ENCODE peak calls at places on chromosomes 6 and 20, in six cellular contexts. One of them, this sample, is unnamed.

GRCh38 chr20:62195072-62195400 is 12.2 kb downstream of the MTG2 start:
- DNase-seq in nephron progenitor cell: no peak
- DNase-seq in astrocyte of the spinal cord: no peak
- DNase-seq in cardiac muscle cell: no peak
- DNase-seq in heart left ventricle: peak
- DNase-seq in CD8-positive, alpha-beta T cell: no peak
- DNase-seq in this sample: no peak

GRCh38 chr6:158131926-158132325 is 36.1 kb downstream of the SERAC1 start:
- DNase-seq in heart left ventricle: no peak
- DNase-seq in CD8-positive, alpha-beta T cell: no peak
- DNase-seq in astrocyte of the spinal cord: no peak
- DNase-seq in cardiac muscle cell: peak
- DNase-seq in nephron progenitor cell: no peak
- DNase-seq in this sample: peak

GRCh38 chr6:82909551-82909950 is 156.1 kb downstream of the UBE3D start:
- DNase-seq in cardiac muscle cell: no peak
- DNase-seq in heart left ventricle: no peak
- DNase-seq in nephron progenitor cell: no peak
- DNase-seq in CD8-positive, alpha-beta T cell: no peak
- DNase-seq in astrocyte of the spinal cord: peak
- DNase-seq in this sample: no peak

GRCh38 chr6:53982361-53983050 is 128.7 kb upstream of the MLIP start:
- DNase-seq in heart left ventricle: no peak
- DNase-seq in nephron progenitor cell: no peak
- DNase-seq in CD8-positive, alpha-beta T cell: no peak
- DNase-seq in cardiac muscle cell: no peak
- DNase-seq in astrocyte of the spinal cord: peak
- DNase-seq in this sample: no peak

GRCh38 chr20:63962426-63963347 is 6.5 kb upstream of the UCKL1 start:
- DNase-seq in heart left ventricle: peak
- DNase-seq in cardiac muscle cell: no peak
- DNase-seq in astrocyte of the spinal cord: no peak
- DNase-seq in CD8-positive, alpha-beta T cell: no peak
- DNase-seq in nephron progenitor cell: no peak
- DNase-seq in this sample: no peak

GRCh38 chr6:108115598-108116058 is 41.1 kb upstream of the OSTM1 start:
- DNase-seq in cardiac muscle cell: peak
- DNase-seq in CD8-positive, alpha-beta T cell: no peak
- DNase-seq in astrocyte of the spinal cord: no peak
- DNase-seq in heart left ventricle: no peak
- DNase-seq in nephron progenitor cell: peak
- DNase-seq in this sample: peak

GRCh38 chr6:12222405-12223366 is 67.5 kb upstream of the EDN1 start:
- DNase-seq in astrocyte of the spinal cord: no peak
- DNase-seq in cardiac muscle cell: no peak
- DNase-seq in heart left ventricle: no peak
- DNase-seq in CD8-positive, alpha-beta T cell: no peak
- DNase-seq in nephron progenitor cell: no peak
- DNase-seq in this sample: no peak

GRCh38 chr6:30685977-30686907 is at the start of gene PPP1R18:
- DNase-seq in cardiac muscle cell: peak
- DNase-seq in heart left ventricle: peak
- DNase-seq in astrocyte of the spinal cord: no peak
- DNase-seq in nephron progenitor cell: peak
- DNase-seq in CD8-positive, alpha-beta T cell: peak
- DNase-seq in this sample: peak

GRCh38 chr20:11020712-11021111 is 346.9 kb upstream of the JAG1 start:
- DNase-seq in nephron progenitor cell: no peak
- DNase-seq in astrocyte of the spinal cord: no peak
- DNase-seq in cardiac muscle cell: no peak
- DNase-seq in heart left ventricle: no peak
- DNase-seq in CD8-positive, alpha-beta T cell: no peak
- DNase-seq in this sample: no peak

GRCh38 chr6:27145731-27146455 is 101.6 kb upstream of the PRSS16 start:
- DNase-seq in astrocyte of the spinal cord: peak
- DNase-seq in heart left ventricle: peak
- DNase-seq in nephron progenitor cell: peak
- DNase-seq in cardiac muscle cell: peak
- DNase-seq in CD8-positive, alpha-beta T cell: peak
- DNase-seq in this sample: peak

GRCh38 chr6:106089981-106090380 is 3.8 kb downstream of the PRDM1 start:
- DNase-seq in heart left ventricle: no peak
- DNase-seq in nephron progenitor cell: no peak
- DNase-seq in CD8-positive, alpha-beta T cell: no peak
- DNase-seq in cardiac muscle cell: no peak
- DNase-seq in astrocyte of the spinal cord: peak
- DNase-seq in this sample: no peak

GRCh38 chr6:1335367-1336037 is 23.6 kb downstream of the FOXQ1 start:
- DNase-seq in heart left ventricle: peak
- DNase-seq in astrocyte of the spinal cord: peak
- DNase-seq in cardiac muscle cell: no peak
- DNase-seq in nephron progenitor cell: no peak
- DNase-seq in CD8-positive, alpha-beta T cell: no peak
- DNase-seq in this sample: peak

GRCh38 chr6:110548124-110548847 is 71.9 kb upstream of the SLC22A16 start:
- DNase-seq in astrocyte of the spinal cord: no peak
- DNase-seq in heart left ventricle: no peak
- DNase-seq in nephron progenitor cell: no peak
- DNase-seq in cardiac muscle cell: peak
- DNase-seq in CD8-positive, alpha-beta T cell: no peak
- DNase-seq in this sample: no peak

GRCh38 chr20:63934271-63935068 is 21.7 kb downstream of the UCKL1 start:
- DNase-seq in nephron progenitor cell: peak
- DNase-seq in heart left ventricle: no peak
- DNase-seq in CD8-positive, alpha-beta T cell: no peak
- DNase-seq in astrocyte of the spinal cord: no peak
- DNase-seq in cardiac muscle cell: peak
- DNase-seq in this sample: peak

GRCh38 chr20:58483470-58483869 is 31.7 kb downstream of the APCDD1L start:
- DNase-seq in astrocyte of the spinal cord: no peak
- DNase-seq in heart left ventricle: no peak
- DNase-seq in nephron progenitor cell: no peak
- DNase-seq in CD8-positive, alpha-beta T cell: no peak
- DNase-seq in cardiac muscle cell: no peak
- DNase-seq in this sample: no peak

GRCh38 chr6:28303570-28303969 is 22.2 kb downstream of the PGBD1 start:
- DNase-seq in heart left ventricle: no peak
- DNase-seq in CD8-positive, alpha-beta T cell: no peak
- DNase-seq in nephron progenitor cell: no peak
- DNase-seq in cardiac muscle cell: no peak
- DNase-seq in astrocyte of the spinal cord: no peak
- DNase-seq in this sample: no peak
- TF ChIP-seq CTCF in heart left ventricle: no peak
- TF ChIP-seq CTCF in CD8-positive, alpha-beta T cell: no peak
- TF ChIP-seq CTCF in nephron progenitor cell: no peak
- TF ChIP-seq CTCF in cardiac muscle cell: no peak
- TF ChIP-seq CTCF in astrocyte of the spinal cord: no peak
- TF ChIP-seq CTCF in this sample: no peak

DNA sequence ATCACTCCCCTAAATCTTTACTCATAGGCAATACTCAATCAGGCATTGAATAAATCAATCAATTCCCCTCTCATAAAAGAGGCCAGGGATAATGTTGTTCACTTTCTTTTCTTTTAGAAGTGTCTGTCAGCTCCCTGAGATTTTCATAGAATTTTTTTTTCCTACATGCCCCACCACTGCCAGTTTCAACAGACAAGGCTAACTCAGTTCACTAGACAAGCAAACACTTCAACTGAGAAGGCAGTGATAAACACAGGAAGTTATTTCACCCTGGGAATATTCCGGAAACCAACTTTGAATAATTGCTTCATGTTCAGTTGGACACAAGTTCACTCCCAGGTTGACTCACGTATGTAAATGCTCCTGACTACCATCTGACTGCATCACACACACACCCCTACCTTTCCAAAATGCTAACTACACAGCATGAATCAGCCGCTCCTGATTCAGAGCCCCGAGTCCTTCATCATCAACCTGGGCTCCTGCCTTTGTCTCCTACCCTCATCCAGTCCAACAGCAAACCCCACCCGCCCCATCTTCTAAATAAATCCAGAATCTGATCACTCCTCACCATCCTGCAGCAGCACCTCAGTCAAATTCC is 143.9 kb downstream of the BCAS1 start:
- DNase-seq in heart left ventricle: no peak
- DNase-seq in nephron progenitor cell: no peak
- DNase-seq in cardiac muscle cell: no peak
- DNase-seq in CD8-positive, alpha-beta T cell: no peak
- DNase-seq in astrocyte of the spinal cord: peak
- DNase-seq in this sample: no peak
- TF ChIP-seq CTCF in heart left ventricle: no peak
- TF ChIP-seq CTCF in nephron progenitor cell: no peak
- TF ChIP-seq CTCF in cardiac muscle cell: no peak
- TF ChIP-seq CTCF in CD8-positive, alpha-beta T cell: no peak
- TF ChIP-seq CTCF in astrocyte of the spinal cord: no peak
- TF ChIP-seq CTCF in this sample: no peak

GRCh38 chr20:44609511-44610312 is 27.3 kb downstream of the PKIG start:
- DNase-seq in astrocyte of the spinal cord: peak
- DNase-seq in CD8-positive, alpha-beta T cell: peak
- DNase-seq in cardiac muscle cell: peak
- DNase-seq in heart left ventricle: peak
- DNase-seq in nephron progenitor cell: peak
- DNase-seq in this sample: peak

GRCh38 chr20:44609006-44609510 is 26.7 kb downstream of the PKIG start:
- DNase-seq in cardiac muscle cell: no peak
- DNase-seq in astrocyte of the spinal cord: no peak
- DNase-seq in nephron progenitor cell: no peak
- DNase-seq in heart left ventricle: no peak
- DNase-seq in CD8-positive, alpha-beta T cell: no peak
- DNase-seq in this sample: no peak

GRCh38 chr20:44603327-44603726 is 20.9 kb downstream of the PKIG start:
- DNase-seq in heart left ventricle: no peak
- DNase-seq in CD8-positive, alpha-beta T cell: no peak
- DNase-seq in nephron progenitor cell: no peak
- DNase-seq in cardiac muscle cell: no peak
- DNase-seq in astrocyte of the spinal cord: no peak
- DNase-seq in this sample: no peak

GRCh38 chr20:44610313-44610965 is 28.1 kb downstream of the PKIG start:
- DNase-seq in astrocyte of the spinal cord: no peak
- DNase-seq in cardiac muscle cell: no peak
- DNase-seq in CD8-positive, alpha-beta T cell: peak
- DNase-seq in heart left ventricle: no peak
- DNase-seq in nephron progenitor cell: no peak
- DNase-seq in this sample: no peak

GRCh38 chr20:44606725-44607441 is 24.5 kb downstream of the PKIG start:
- DNase-seq in nephron progenitor cell: no peak
- DNase-seq in cardiac muscle cell: no peak
- DNase-seq in CD8-positive, alpha-beta T cell: no peak
- DNase-seq in heart left ventricle: no peak
- DNase-seq in astrocyte of the spinal cord: no peak
- DNase-seq in this sample: no peak
- TF ChIP-seq CTCF in nephron progenitor cell: no peak
- TF ChIP-seq CTCF in cardiac muscle cell: no peak
- TF ChIP-seq CTCF in CD8-positive, alpha-beta T cell: no peak
- TF ChIP-seq CTCF in heart left ventricle: no peak
- TF ChIP-seq CTCF in astrocyte of the spinal cord: no peak
- TF ChIP-seq CTCF in this sample: no peak

DNA sequence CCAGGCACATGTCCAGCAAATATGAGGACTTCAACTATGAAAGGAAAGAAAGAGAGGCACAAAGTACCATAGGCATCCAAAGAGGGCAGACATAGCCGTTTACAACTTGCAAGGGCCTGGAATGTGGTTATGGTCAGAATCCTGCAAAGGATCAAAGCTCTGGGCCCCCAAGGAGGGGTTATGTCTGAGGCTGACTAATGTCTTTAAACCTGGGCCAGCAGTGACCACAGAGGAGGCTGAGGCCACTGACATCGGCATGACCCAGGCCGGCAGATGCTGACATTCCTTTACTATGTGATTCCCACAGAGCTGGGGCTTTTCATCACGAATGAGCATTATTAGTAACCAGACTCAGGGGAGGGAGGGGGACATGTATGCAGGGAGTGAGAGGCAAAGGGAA is 861.1 kb downstream of the DHX35 start:
- DNase-seq in cardiac muscle cell: no peak
- DNase-seq in heart left ventricle: no peak
- DNase-seq in astrocyte of the spinal cord: peak
- DNase-seq in nephron progenitor cell: no peak
- DNase-seq in CD8-positive, alpha-beta T cell: no peak
- DNase-seq in this sample: no peak
- TF ChIP-seq CTCF in cardiac muscle cell: no peak
- TF ChIP-seq CTCF in heart left ventricle: no peak
- TF ChIP-seq CTCF in astrocyte of the spinal cord: no peak
- TF ChIP-seq CTCF in nephron progenitor cell: no peak
- TF ChIP-seq CTCF in CD8-positive, alpha-beta T cell: no peak
- TF ChIP-seq CTCF in this sample: no peak

DNA sequence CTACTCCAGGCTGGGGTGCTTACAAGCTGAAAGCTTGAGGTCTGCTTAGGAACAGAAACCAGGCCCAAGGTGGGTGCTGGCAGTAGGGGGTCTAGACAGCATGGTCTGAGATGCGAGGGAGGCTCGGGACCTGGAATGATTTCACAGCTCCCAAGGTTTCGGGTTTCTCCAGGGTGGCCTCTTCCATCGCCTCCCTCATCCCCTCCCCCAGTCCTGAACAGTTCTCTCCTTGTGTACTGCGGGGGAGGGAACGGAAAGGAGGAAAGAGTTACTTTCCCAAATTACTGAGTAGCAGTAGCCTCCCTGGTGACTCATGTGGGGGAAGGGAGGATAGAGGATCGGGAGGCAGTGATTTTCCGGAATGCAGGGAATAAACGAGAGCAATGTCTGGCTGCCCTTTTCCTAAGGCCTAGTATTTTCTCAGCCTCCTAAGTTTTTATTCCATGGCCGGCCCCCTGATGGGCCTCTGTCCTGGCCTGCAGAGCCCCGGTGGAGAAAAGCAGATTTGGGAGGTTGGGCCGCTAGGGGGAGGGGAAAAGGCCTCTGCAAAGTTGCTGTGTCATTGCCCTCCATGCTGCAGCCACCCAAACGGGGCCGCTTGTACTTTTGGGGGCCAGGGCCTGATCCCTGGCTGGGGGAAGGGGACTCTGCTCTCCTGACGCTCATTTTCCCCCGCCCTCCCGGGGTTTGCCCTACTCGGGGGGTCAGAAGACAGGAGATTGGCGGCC is 1.5 kb downstream of the BRD2 start:
- DNase-seq in cardiac muscle cell: peak
- DNase-seq in astrocyte of the spinal cord: peak
- DNase-seq in CD8-positive, alpha-beta T cell: peak
- DNase-seq in nephron progenitor cell: peak
- DNase-seq in heart left ventricle: peak
- DNase-seq in this sample: peak
- TF ChIP-seq CTCF in cardiac muscle cell: peak
- TF ChIP-seq CTCF in astrocyte of the spinal cord: no peak
- TF ChIP-seq CTCF in CD8-positive, alpha-beta T cell: no peak
- TF ChIP-seq CTCF in nephron progenitor cell: peak
- TF ChIP-seq CTCF in heart left ventricle: peak
- TF ChIP-seq CTCF in this sample: no peak